ENCODE peak calls at places on chromosomes 13 and 19, in six cellular contexts. Q, U, M, P, A and T are unnamed samples. For H3K4me1, the result is how much of the 10 kb centered on the place peaks cover.

GRCh38 chr19:5539431-5539833 is 28.3 kb downstream of the TINCR start:
- DNase-seq in Q (no peak), U (no peak), M (no peak), P (peak), A (no peak), T (no peak)

GRCh38 chr13:27132538-27132937 is 39.1 kb downstream of the USP12 start:
- DNase-seq in Q (no peak), U (no peak), M (no peak), P (no peak), A (no peak), T (no peak)

GRCh38 chr19:18865973-18866799 is 29.8 kb downstream of the CERS1 start:
- DNase-seq in Q (peak), U (peak), M (peak), P (peak), A (peak), T (peak)

GRCh38 chr19:604355-604754 is 14.7 kb downstream of the HCN2 start:
- DNase-seq in Q (no peak), U (no peak), M (no peak), P (no peak), A (no peak), T (peak)

GRCh38 chr13:59946924-59947323 is 216.8 kb downstream of the DIAPH3 start:
- DNase-seq in Q (no peak), U (no peak), M (no peak), P (no peak), A (no peak), T (no peak)

GRCh38 chr19:4575267-4575793 is 15.8 kb upstream of the SEMA6B start:
- DNase-seq in Q (peak), U (no peak), M (peak), P (peak), A (peak), T (no peak)

GRCh38 chr19:14505488-14506239 is 9.7 kb upstream of the GIPC1 start:
- DNase-seq in Q (peak), U (peak), M (peak), P (no peak), A (no peak), T (peak)

GRCh38 chr13:107339209-107339608 is 771.3 kb upstream of the ARGLU1 start:
- DNase-seq in Q (no peak), U (no peak), M (no peak), P (no peak), A (no peak), T (no peak)

GRCh38 chr13:110360598-110360997 is 53.5 kb downstream of the COL4A2 start:
- DNase-seq in Q (no peak), U (no peak), M (no peak), P (no peak), A (no peak), T (no peak)

GRCh38 chr13:98821372-98822237 is 69.1 kb upstream of the SLC15A1 start:
- DNase-seq in Q (no peak), U (no peak), M (no peak), P (no peak), A (peak), T (no peak)

GRCh38 chr13:95862401-95862800 is 185.5 kb downstream of the DNAJC3 start:
- DNase-seq in Q (no peak), U (no peak), M (no peak), P (no peak), A (no peak), T (no peak)

GRCh38 chr19:40416918-40417713 is 3.9 kb upstream of the PRX start:
- DNase-seq in Q (peak), U (peak), M (peak), P (peak), A (no peak), T (no peak)

GRCh38 chr19:48487944-48488343 is 18.8 kb downstream of the CYTH2 start:
- DNase-seq in Q (peak), U (no peak), M (peak), P (peak), A (no peak), T (no peak)

GRCh38 chr19:14081797-14082674 is 3.5 kb downstream of the C19orf67 start:
- DNase-seq in Q (peak), U (no peak), M (peak), P (peak), A (no peak), T (peak)

GRCh38 chr19:3653865-3654513 is 27.4 kb upstream of the CACTIN start:
- DNase-seq in Q (no peak), U (no peak), M (no peak), P (no peak), A (no peak), T (no peak)

GRCh38 chr13:92671821-92672220 is 554.8 kb upstream of the GPC6 start:
- DNase-seq in Q (no peak), U (no peak), M (no peak), P (no peak), A (no peak), T (no peak)

GRCh38 chr13:40148103-40148502 is 492.6 kb downstream of the COG6 start:
- DNase-seq in Q (no peak), U (peak), M (no peak), P (no peak), A (no peak), T (no peak)

GRCh38 chr13:93736111-93736510 is 509.5 kb downstream of the GPC6 start:
- DNase-seq in Q (no peak), U (no peak), M (no peak), P (no peak), A (no peak), T (no peak)

GRCh38 chr19:6412111-6412999 is 12.3 kb downstream of the KHSRP start:
- DNase-seq in Q (no peak), U (peak), M (peak), P (no peak), A (no peak), T (peak)

GRCh38 chr13:110726726-110727125 is 13.2 kb downstream of the ING1 start:
- DNase-seq in Q (no peak), U (no peak), M (no peak), P (no peak), A (no peak), T (peak)

GRCh38 chr13:19661126-19661525 is 27.7 kb downstream of the MPHOSPH8 start:
- DNase-seq in Q (no peak), U (no peak), M (no peak), P (no peak), A (no peak), T (no peak)

GRCh38 chr19:4713384-4713951 is 10.2 kb downstream of the DPP9 start:
- DNase-seq in Q (peak), U (no peak), M (peak), P (peak), A (peak), T (no peak)

GRCh38 chr19:467554-467953 is 6.7 kb upstream of the SHC2 start:
- DNase-seq in Q (no peak), U (no peak), M (no peak), P (no peak), A (no peak), T (no peak)

GRCh38 chr13:48561461-48562224 is 28.8 kb upstream of the RCBTB2 start:
- DNase-seq in Q (no peak), U (no peak), M (no peak), P (no peak), A (no peak), T (no peak)

GRCh38 chr19:53945441-53945840 is 17.3 kb upstream of the CACNG8 start:
- DNase-seq in Q (no peak), U (no peak), M (no peak), P (no peak), A (no peak), T (no peak)

GRCh38 chr13:23915308-23915707 is 18.0 kb upstream of the C1QTNF9B start:
- DNase-seq in Q (no peak), U (no peak), M (no peak), P (no peak), A (no peak), T (no peak)

GRCh38 chr19:33438987-33439781 is 65.7 kb downstream of the CEBPG start:
- DNase-seq in Q (no peak), U (no peak), M (no peak), P (peak), A (no peak), T (no peak)

GRCh38 chr13:64675256-64675892 is 2554.8 kb downstream of the PCDH9 start:
- DNase-seq in Q (no peak), U (no peak), M (no peak), P (no peak), A (no peak), T (no peak)

GRCh38 chr13:98462946-98463345 is 114.0 kb downstream of the STK24 start:
- DNase-seq in Q (no peak), U (no peak), M (no peak), P (peak), A (no peak), T (no peak)

GRCh38 chr13:27481766-27482165 is 31.4 kb upstream of the MTIF3 start:
- DNase-seq in Q (peak), U (no peak), M (peak), P (peak), A (peak), T (no peak)

GRCh38 chr19:39828015-39828633 is 5.8 kb downstream of the DYRK1B start:
- DNase-seq in Q (no peak), U (no peak), M (no peak), P (no peak), A (no peak), T (no peak)

GRCh38 chr13:28286263-28286662 is 147.9 kb downstream of the PAN3 start:
- DNase-seq in Q (no peak), U (no peak), M (no peak), P (no peak), A (no peak), T (no peak)

GRCh38 chr13:32224916-32225315 is 90.2 kb downstream of the ZAR1L start:
- DNase-seq in Q (no peak), U (no peak), M (no peak), P (no peak), A (no peak), T (no peak)

GRCh38 chr19:30152510-30153291 is 210.7 kb downstream of the URI1 start:
- DNase-seq in Q (no peak), U (no peak), M (no peak), P (no peak), A (no peak), T (no peak)

GRCh38 chr19:4120933-4121612 is 2.8 kb downstream of the MAP2K2 start:
- DNase-seq in Q (no peak), U (no peak), M (no peak), P (no peak), A (no peak), T (no peak)

GRCh38 chr13:92626274-92626673 is 600.3 kb upstream of the GPC6 start:
- DNase-seq in Q (no peak), U (no peak), M (no peak), P (no peak), A (no peak), T (no peak)

GRCh38 chr19:45889210-45889885 is 3.4 kb upstream of the IRF2BP1 start:
- DNase-seq in Q (no peak), U (no peak), M (no peak), P (no peak), A (no peak), T (no peak)
- H3K4me3 ChIP-seq in Q (no peak), U (no peak), M (no peak), P (no peak), A (no peak), T (no peak)

GRCh38 chr19:17755533-17755885 is 4.2 kb downstream of the FCHO1 start:
- DNase-seq in Q (no peak), U (no peak), M (no peak), P (no peak), A (no peak), T (no peak)

GRCh38 chr19:17752865-17753639 is 1.8 kb downstream of the FCHO1 start:
- DNase-seq in Q (no peak), U (no peak), M (no peak), P (no peak), A (no peak), T (no peak)

GRCh38 chr19:17751912-17752273 is 616 bp downstream of the FCHO1 start:
- DNase-seq in Q (no peak), U (no peak), M (no peak), P (no peak), A (no peak), T (no peak)

GRCh38 chr19:17754634-17755532 is 3.6 kb downstream of the FCHO1 start:
- DNase-seq in Q (no peak), U (no peak), M (no peak), P (no peak), A (no peak), T (no peak)

DNA sequence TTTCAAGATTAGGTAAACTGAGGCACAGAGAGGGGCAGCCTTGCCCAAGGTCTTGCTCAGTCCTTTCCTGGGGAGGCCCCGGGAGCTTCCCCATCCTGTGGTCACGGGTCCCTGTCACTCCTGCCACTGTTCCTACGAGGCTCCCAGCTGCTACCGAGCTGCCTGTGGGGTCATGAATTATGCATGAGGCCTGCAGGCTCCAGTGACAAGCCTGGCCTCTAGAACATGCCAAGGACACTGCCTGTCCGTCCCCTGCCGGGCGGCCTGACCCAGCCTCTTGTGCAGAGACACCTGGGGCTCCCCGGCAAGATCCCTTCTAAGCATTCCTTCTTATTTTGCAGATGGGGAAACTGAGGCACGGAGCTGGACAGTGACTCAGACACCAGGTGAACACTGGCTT is 2.7 kb downstream of the FCHO1 start:
- DNase-seq in Q (no peak), U (no peak), M (no peak), P (no peak), A (no peak), T (no peak)
- H3K4me1 ChIP-seq in Q (under half), U (under half), M (under half), P (under half), A (under half), T (under half)

DNA sequence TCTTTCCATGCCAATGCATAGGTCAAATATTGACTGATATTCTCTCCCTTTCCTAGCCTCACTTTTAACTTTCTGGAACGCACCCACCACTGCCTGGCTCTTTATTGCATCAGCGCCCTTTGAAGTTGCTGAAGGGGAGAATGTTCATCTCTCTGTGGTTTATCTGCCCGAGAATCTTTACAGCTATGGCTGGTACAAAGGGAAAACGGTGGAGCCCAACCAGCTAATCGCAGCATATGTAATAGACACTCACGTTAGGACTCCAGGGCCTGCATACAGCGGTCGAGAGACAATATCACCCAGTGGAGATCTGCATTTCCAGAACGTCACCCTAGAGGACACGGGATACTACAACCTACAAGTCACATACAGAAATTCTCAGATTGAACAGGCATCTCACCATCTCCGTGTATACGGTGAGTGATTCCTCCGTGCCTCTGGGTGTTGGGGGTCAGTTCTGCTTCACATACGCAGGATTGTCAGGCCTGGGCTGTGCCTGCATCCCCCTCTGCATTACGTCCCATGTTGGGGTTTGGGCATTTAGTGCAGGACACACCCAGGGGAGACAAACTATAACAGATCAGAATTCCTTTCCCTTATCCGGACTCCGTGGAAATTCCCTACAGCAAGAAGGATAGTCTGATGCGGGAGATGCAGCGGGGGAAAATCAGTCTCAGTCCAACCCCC is 1.3 kb downstream of the CEACAM21 start:
- DNase-seq in Q (no peak), U (no peak), M (no peak), P (no peak), A (no peak), T (no peak)
- H3K4me3 ChIP-seq in Q (no peak), U (no peak), M (no peak), P (no peak), A (no peak), T (no peak)

GRCh38 chr13:46630419-46631183 is 77.6 kb downstream of the LRCH1 start:
- DNase-seq in Q (no peak), U (no peak), M (no peak), P (no peak), A (no peak), T (no peak)
- H3K4me1 ChIP-seq in Q (under half), U (under half), M (under half), P (half or more), A (under half), T (under half)

DNA sequence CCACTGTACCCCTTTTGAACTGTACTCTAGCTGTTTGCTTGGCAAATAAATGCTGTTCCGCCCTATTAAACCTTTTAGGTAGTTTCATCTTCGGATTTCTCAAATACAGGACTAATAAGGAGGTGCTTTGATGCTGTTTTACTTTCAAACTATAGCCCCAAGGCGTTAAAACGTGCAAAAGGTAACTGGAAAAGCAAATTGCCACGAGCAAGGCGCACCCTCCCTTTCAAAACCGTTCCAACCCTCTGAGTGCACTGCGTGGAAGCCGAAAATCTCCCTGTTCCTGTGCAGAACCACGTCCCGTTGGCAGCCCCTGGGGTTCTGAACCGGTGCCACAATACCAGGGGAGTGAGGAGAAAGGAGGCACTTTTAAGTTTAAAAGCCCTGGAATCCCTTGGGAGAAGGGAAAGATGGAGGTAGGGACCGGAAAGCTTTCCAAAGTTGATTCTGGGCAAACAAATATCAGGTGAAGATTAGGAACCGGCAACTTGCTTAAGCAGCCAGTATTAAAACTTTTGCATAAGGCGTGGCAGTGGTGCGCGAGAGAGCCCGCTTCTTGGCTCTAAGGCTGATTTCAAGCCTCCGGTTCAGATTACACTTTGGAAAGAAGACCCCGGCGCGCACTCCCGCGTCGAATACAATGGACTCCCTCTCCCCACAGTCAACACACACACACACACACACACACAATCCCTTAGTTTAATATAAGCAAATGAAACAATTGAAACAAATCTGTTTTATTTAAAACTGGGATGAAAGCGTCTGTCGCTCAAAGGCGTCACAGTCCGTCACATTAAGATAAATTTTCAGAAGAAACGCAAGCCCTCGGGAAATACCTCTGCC is 9.5 kb downstream of the POU4F1 start:
- DNase-seq in Q (no peak), U (no peak), M (no peak), P (no peak), A (no peak), T (no peak)
- H3K4me3 ChIP-seq in Q (no peak), U (no peak), M (no peak), P (no peak), A (no peak), T (no peak)

GRCh38 chr19:7995756-7996155 is 9.7 kb downstream of the ELAVL1 start:
- DNase-seq in Q (no peak), U (no peak), M (no peak), P (no peak), A (no peak), T (no peak)

GRCh38 chr19:7994923-7995682 is 10.3 kb downstream of the ELAVL1 start:
- DNase-seq in Q (no peak), U (no peak), M (no peak), P (no peak), A (no peak), T (no peak)

GRCh38 chr19:7999376-7999775 is 6.1 kb downstream of the ELAVL1 start:
- DNase-seq in Q (no peak), U (no peak), M (no peak), P (no peak), A (no peak), T (no peak)

GRCh38 chr19:8000298-8001038 is 5.0 kb downstream of the ELAVL1 start:
- DNase-seq in Q (no peak), U (no peak), M (peak), P (no peak), A (no peak), T (no peak)

DNA sequence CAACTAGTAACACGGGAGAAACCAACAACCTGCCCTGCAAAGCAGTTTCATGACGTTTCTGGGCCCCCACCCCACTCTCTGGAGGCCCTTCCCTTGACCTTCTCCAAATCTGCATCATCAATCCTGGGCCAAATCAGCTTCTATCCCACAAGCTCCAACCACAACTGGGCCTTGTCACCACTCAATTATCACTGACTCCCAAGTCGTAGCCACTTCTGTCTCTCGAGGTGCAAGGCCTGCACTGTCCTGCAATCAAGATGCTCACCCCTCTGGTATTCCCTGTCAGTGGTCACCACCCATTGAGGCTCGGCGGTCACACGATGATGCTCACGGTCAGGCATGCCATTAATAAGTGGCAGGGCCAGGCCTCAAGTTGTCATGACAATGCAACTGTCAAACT is 7.4 kb downstream of the ELAVL1 start:
- DNase-seq in Q (no peak), U (no peak), M (peak), P (no peak), A (no peak), T (no peak)
- H3K4me1 ChIP-seq in Q (half or more), U (under half), M (half or more), P (half or more), A (under half), T (under half)

GRCh38 chr19:36915992-36916830 is at the start of the genes ZNF568 and ZNF829:
- DNase-seq in Q (peak), U (peak), M (peak), P (peak), A (peak), T (peak)
- H3K4me3 ChIP-seq in Q (peak), U (peak), M (peak), P (peak), A (peak), T (peak)